ENCODE peak calls at places on chromosomes 3 and 15, in eight cellular contexts. Y, T, O, E, Z, J, V and U are unnamed samples.

GRCh38 chr3:40911264-40911663 is 288.0 kb upstream of the CTNNB1 start:
- DNase-seq in Z (no peak), V (no peak), Y (no peak), T (no peak), J (no peak), E (peak), O (no peak), U (no peak)

GRCh38 chr15:75776075-75776443 is 63.4 kb upstream of the CSPG4 start:
- DNase-seq in J (no peak), V (no peak), E (no peak), T (no peak), Y (no peak), O (no peak), Z (peak), U (no peak)

GRCh38 chr3:152319256-152319655 is 50.5 kb downstream of the MBNL1 start:
- DNase-seq in Z (no peak), J (no peak), Y (no peak), O (no peak), V (no peak), E (no peak), T (no peak), U (no peak)

GRCh38 chr3:156334841-156335545 is 214.6 kb downstream of the KCNAB1 start:
- DNase-seq in Z (no peak), O (no peak), Y (no peak), E (no peak), T (no peak), V (no peak), J (no peak), U (no peak)

GRCh38 chr3:129695203-129695602 is 88.7 kb upstream of the PLXND1 start:
- DNase-seq in V (no peak), T (no peak), E (no peak), Y (no peak), J (no peak), O (no peak), Z (peak), U (no peak)

GRCh38 chr15:80568876-80569605 is 126.1 kb upstream of the ABHD17C start:
- DNase-seq in Z (no peak), V (no peak), E (no peak), O (no peak), J (no peak), Y (no peak), T (no peak), U (no peak)

GRCh38 chr15:75225951-75226732 is 24.5 kb downstream of the C15orf39 start:
- DNase-seq in Y (no peak), T (no peak), E (no peak), Z (no peak), O (peak), V (no peak), J (no peak), U (no peak)

GRCh38 chr15:100083572-100083971 is 258.2 kb downstream of the ADAMTS17 start:
- DNase-seq in V (no peak), T (no peak), Z (no peak), J (no peak), Y (no peak), O (no peak), E (no peak), U (no peak)

GRCh38 chr15:47293763-47294162 is 423.5 kb upstream of the SEMA6D start:
- DNase-seq in Z (peak), J (no peak), T (no peak), E (no peak), O (peak), V (no peak), Y (no peak), U (peak)

GRCh38 chr15:73081321-73081958 is 29.2 kb downstream of the NEO1 start:
- DNase-seq in T (peak), J (no peak), O (no peak), V (no peak), Y (no peak), Z (peak), E (peak), U (no peak)

GRCh38 chr3:42652611-42653302 is 740 bp upstream of the ZBTB47 start:
- DNase-seq in Y (no peak), T (peak), V (peak), Z (peak), J (no peak), E (peak), O (peak), U (peak)

GRCh38 chr3:31204026-31204795 is 309.8 kb upstream of the GADL1 start:
- DNase-seq in O (no peak), T (no peak), J (no peak), Z (no peak), Y (no peak), V (no peak), E (no peak), U (no peak)

GRCh38 chr3:113084777-113085176 is 94.0 kb downstream of the GTPBP8 start:
- DNase-seq in O (no peak), J (no peak), Y (no peak), E (no peak), V (peak), Z (peak), T (no peak), U (peak)

GRCh38 chr3:176941674-176942073 is 255.6 kb downstream of the TBL1XR1 start:
- DNase-seq in Y (no peak), V (no peak), O (no peak), T (no peak), Z (no peak), J (no peak), E (no peak), U (no peak)

GRCh38 chr3:117045143-117045542 is 335.6 kb downstream of the TUSC7 start:
- DNase-seq in Z (no peak), Y (no peak), J (no peak), V (no peak), T (no peak), O (no peak), E (no peak), U (no peak)